ENCODE peak calls at places on chromosomes 11 and 22, in four cellular contexts. I, R, F and V are unnamed samples. For H3K36me3 and H3K4me1, the result is how much of the 10 kb centered on the place peaks cover.

GRCh38 chr11:107587306-107587979 is 3.5 kb upstream of the ELMOD1 start:
- DNase-seq in I (peak), R (no peak), F (no peak), V (no peak)

GRCh38 chr11:11582261-11582701 is 39.5 kb downstream of the GALNT18 start:
- DNase-seq in I (no peak), R (no peak), F (no peak), V (no peak)

GRCh38 chr11:36997656-36998055 is 399.6 kb upstream of the RAG2 start:
- DNase-seq in I (no peak), R (no peak), F (no peak), V (no peak)

GRCh38 chr11:72777755-72778278 is 16.0 kb downstream of the STARD10 start:
- DNase-seq in I (no peak), R (no peak), F (no peak), V (no peak)

GRCh38 chr11:44865866-44866272 is 84.8 kb downstream of the TP53I11 start:
- DNase-seq in I (no peak), R (peak), F (no peak), V (no peak)

GRCh38 chr22:39514373-39514973 is 5.9 kb upstream of the ATF4 start:
- DNase-seq in I (no peak), R (peak), F (no peak), V (no peak)

GRCh38 chr22:49015459-49015858 is 812.2 kb downstream of the BRD1 start:
- DNase-seq in I (no peak), R (no peak), F (peak), V (no peak)

GRCh38 chr11:129995163-129995562 is 7.5 kb downstream of the PRDM10 start:
- DNase-seq in I (no peak), R (no peak), F (no peak), V (no peak)

GRCh38 chr11:33691051-33691864 is 9.4 kb downstream of the C11orf91 start:
- DNase-seq in I (no peak), R (no peak), F (no peak), V (no peak)

GRCh38 chr11:120682866-120683265 is 171.3 kb downstream of the GRIK4 start:
- DNase-seq in I (peak), R (no peak), F (no peak), V (no peak)

GRCh38 chr22:24423519-24424000 is 3.8 kb upstream of the ADORA2A start:
- DNase-seq in I (no peak), R (peak), F (no peak), V (no peak)

GRCh38 chr22:20206709-20207215 is 55.9 kb upstream of the CCDC188 start:
- DNase-seq in I (no peak), R (no peak), F (no peak), V (no peak)

GRCh38 chr22:32815943-32816342 is 14.4 kb downstream of the TIMP3 start:
- DNase-seq in I (no peak), R (peak), F (no peak), V (no peak)

GRCh38 chr22:24758164-24758799 is 16.2 kb downstream of the PIWIL3 start:
- DNase-seq in I (peak), R (peak), F (no peak), V (no peak)

GRCh38 chr11:107713009-107713408 is 1.2 kb upstream of the SLN start:
- DNase-seq in I (no peak), R (no peak), F (no peak), V (no peak)

GRCh38 chr11:68842427-68843051 is 823 bp upstream of the CPT1A start:
- DNase-seq in I (no peak), R (no peak), F (no peak), V (no peak)

GRCh38 chr11:21511835-21512440 is 680.9 kb upstream of the ANO5 start:
- DNase-seq in I (peak), R (peak), F (no peak), V (no peak)

GRCh38 chr11:48001438-48002021 is 21.2 kb downstream of the PTPRJ start:
- DNase-seq in I (peak), R (no peak), F (no peak), V (no peak)

GRCh38 chr11:125281831-125282595 is 117.5 kb downstream of the PKNOX2 start:
- DNase-seq in I (peak), R (no peak), F (no peak), V (no peak)

GRCh38 chr11:112294688-112295340 is 34.2 kb upstream of the PLET1 start:
- DNase-seq in I (peak), R (no peak), F (no peak), V (no peak)

GRCh38 chr11:848988-849824 is 6.6 kb downstream of the TSPAN4 start:
- DNase-seq in I (no peak), R (no peak), F (no peak), V (no peak)

GRCh38 chr11:45855308-45855707 is 8.0 kb downstream of the CRY2 start:
- DNase-seq in I (no peak), R (no peak), F (no peak), V (no peak)

GRCh38 chr11:31921066-31921465 is 109.9 kb upstream of the PAX6 start:
- DNase-seq in I (peak), R (no peak), F (no peak), V (no peak)

GRCh38 chr11:13292970-13293369 is 15.4 kb downstream of the BMAL1 start:
- DNase-seq in I (no peak), R (no peak), F (no peak), V (no peak)

GRCh38 chr11:117918366-117919255 is 10.6 kb downstream of the TMPRSS13 start:
- DNase-seq in I (no peak), R (no peak), F (no peak), V (no peak)

GRCh38 chr11:117917591-117917990 is 11.6 kb downstream of the TMPRSS13 start:
- DNase-seq in I (no peak), R (no peak), F (no peak), V (no peak)

GRCh38 chr11:117921893-117922292 is 7.3 kb downstream of the TMPRSS13 start:
- DNase-seq in I (no peak), R (no peak), F (no peak), V (no peak)

GRCh38 chr11:117921456-117921855 is 7.7 kb downstream of the TMPRSS13 start:
- DNase-seq in I (no peak), R (no peak), F (no peak), V (no peak)

DNA sequence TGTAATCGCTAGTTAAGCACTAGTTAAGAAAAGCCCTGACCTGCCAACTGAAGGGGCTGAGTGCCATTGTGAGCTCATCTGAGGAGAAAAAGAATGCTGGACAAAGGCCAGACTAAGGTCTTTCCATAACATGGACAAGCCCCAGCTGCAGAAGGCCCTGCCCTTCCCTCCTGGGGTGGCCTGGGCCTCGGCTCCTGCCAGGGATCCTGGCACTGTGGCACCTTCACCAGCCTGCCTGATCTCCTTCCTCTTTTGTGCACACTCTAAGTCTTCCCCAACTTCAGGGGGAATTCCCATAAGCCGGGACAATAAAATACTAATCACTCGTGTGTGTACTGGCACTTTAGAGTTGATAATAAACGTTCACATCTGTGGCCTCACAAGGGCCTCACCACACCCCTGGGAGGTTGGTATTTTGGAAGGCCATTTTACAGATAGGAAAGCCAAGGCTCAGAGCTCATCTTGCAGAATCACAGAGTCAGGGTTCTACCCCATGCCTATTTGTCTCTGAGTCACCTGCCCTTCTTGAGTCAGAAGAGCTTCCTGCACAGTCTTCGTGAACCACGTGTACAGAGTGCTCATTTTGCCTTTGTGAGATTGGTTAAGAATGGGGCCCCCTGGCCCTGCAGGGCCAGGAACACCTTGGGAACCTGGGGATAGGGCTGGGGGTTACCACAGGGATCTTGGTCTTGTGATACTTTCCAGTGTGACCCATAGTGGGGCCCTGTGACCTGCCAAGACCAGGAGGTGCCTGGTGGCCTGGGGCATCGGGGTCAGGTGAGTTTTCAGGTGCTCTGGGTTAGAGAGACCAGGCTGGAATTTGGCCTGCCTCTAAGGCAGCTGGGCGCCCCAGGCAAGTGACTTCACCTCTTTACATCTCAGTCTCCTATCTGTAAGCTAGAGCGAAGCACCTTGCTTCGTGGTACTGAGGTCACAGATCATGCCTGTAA is 9.6 kb downstream of the TMPRSS13 start:
- DNase-seq in I (no peak), R (no peak), F (no peak), V (no peak)
- H3K36me3 ChIP-seq in I (under half), R (under half), F (under half), V (under half)

GRCh38 chr11:85740464-85741400 is 54.7 kb upstream of the CCDC89 start:
- DNase-seq in I (no peak), R (no peak), F (peak), V (no peak)

GRCh38 chr11:85745626-85746025 is 59.6 kb upstream of the CCDC89 start:
- DNase-seq in I (no peak), R (no peak), F (peak), V (no peak)

GRCh38 chr11:85742348-85742747 is 56.4 kb upstream of the CCDC89 start:
- DNase-seq in I (no peak), R (no peak), F (peak), V (no peak)

GRCh38 chr11:85746640-85747039 is 60.6 kb upstream of the CCDC89 start:
- DNase-seq in I (no peak), R (no peak), F (no peak), V (no peak)

GRCh38 chr11:85742873-85743275 is 56.9 kb upstream of the CCDC89 start:
- DNase-seq in I (no peak), R (no peak), F (peak), V (no peak)
- H3K4me1 ChIP-seq in I (under half), R (under half), F (under half), V (under half)

DNA sequence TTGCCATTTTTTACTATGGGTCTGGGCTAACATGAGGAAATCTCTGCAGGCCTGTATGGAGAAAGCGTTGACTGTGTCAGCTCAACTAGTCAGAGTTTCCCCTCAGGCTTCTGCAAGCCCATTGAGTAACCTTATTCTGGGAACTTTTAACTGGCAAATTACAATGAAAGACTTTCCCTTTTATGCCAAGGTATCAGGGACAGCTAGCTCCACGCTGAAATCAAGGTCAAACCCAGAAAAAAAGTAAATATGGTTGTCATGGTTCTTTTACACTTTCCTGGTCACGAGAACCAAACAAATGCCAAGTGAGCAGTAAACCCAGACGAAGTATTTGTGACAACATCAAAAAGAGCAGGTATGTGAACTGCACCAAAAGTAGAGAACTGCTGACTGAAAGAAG is 13.8 kb downstream of the OSBP start:
- DNase-seq in I (no peak), R (no peak), F (no peak), V (no peak)
- H3K36me3 ChIP-seq in I (under half), R (half or more), F (half or more), V (half or more)

DNA sequence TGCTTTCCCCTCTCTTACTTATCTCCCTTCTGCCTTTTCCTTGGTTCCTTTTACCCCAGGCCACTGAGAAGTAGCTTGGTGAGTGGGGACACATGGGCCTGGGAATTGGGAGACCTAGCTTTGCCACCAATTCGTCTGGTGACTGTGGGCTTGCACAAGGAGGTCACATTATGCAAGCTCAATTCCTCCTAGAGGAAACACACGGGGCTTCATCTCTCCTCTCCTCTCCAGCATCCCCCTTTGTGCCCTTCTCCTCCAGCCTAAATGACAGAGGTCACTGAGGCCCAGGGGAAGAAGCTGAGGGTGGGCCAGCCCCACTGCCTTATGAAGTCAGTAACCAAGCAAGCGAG is 2.2 kb downstream of the CLCF1 start:
- DNase-seq in I (no peak), R (no peak), F (no peak), V (no peak)
- H3K4me1 ChIP-seq in I (half or more), R (half or more), F (half or more), V (half or more)